ENCODE peak calls at places on chromosomes 16 and 17, in five cellular contexts. One of them, this sample, is unnamed. For H3K27me3, the result is how much of the 10 kb centered on the place peaks cover.

GRCh38 chr16:1163567-1164055 is 10.7 kb downstream of the CACNA1H start:
- DNase-seq in tibial artery: no peak
- DNase-seq in PC-9: no peak
- DNase-seq in neural progenitor cell: no peak
- DNase-seq in body of pancreas: no peak
- DNase-seq in this sample: no peak

GRCh38 chr17:47305302-47305923 is 18.3 kb upstream of the EFCAB13 start:
- DNase-seq in tibial artery: no peak
- DNase-seq in PC-9: peak
- DNase-seq in neural progenitor cell: no peak
- DNase-seq in body of pancreas: no peak
- DNase-seq in this sample: no peak

GRCh38 chr17:80279895-80280294 is 19.2 kb downstream of the RNF213 start:
- DNase-seq in tibial artery: peak
- DNase-seq in PC-9: no peak
- DNase-seq in neural progenitor cell: no peak
- DNase-seq in body of pancreas: no peak
- DNase-seq in this sample: peak

GRCh38 chr17:38883592-38884526 is 14.0 kb downstream of the LASP1 start:
- DNase-seq in tibial artery: no peak
- DNase-seq in PC-9: no peak
- DNase-seq in neural progenitor cell: peak
- DNase-seq in body of pancreas: no peak
- DNase-seq in this sample: peak

GRCh38 chr17:45320349-45320930 is 3.6 kb upstream of the MAP3K14 start:
- DNase-seq in tibial artery: no peak
- DNase-seq in PC-9: peak
- DNase-seq in neural progenitor cell: no peak
- DNase-seq in body of pancreas: no peak
- DNase-seq in this sample: no peak

GRCh38 chr17:17935321-17936271 is 36.6 kb downstream of the TOM1L2 start:
- DNase-seq in tibial artery: peak
- DNase-seq in PC-9: peak
- DNase-seq in neural progenitor cell: no peak
- DNase-seq in body of pancreas: no peak
- DNase-seq in this sample: no peak

GRCh38 chr16:73019456-73020362 is 28.2 kb downstream of the ZFHX3 start:
- DNase-seq in tibial artery: no peak
- DNase-seq in PC-9: peak
- DNase-seq in neural progenitor cell: no peak
- DNase-seq in body of pancreas: peak
- DNase-seq in this sample: no peak

GRCh38 chr17:40358323-40359038 is 6.1 kb downstream of the GJD3 start:
- DNase-seq in tibial artery: peak
- DNase-seq in PC-9: peak
- DNase-seq in neural progenitor cell: peak
- DNase-seq in body of pancreas: peak
- DNase-seq in this sample: peak

GRCh38 chr16:83717814-83718213 is 90.0 kb upstream of the HSBP1 start:
- DNase-seq in tibial artery: no peak
- DNase-seq in PC-9: no peak
- DNase-seq in neural progenitor cell: no peak
- DNase-seq in body of pancreas: no peak
- DNase-seq in this sample: no peak

GRCh38 chr16:31298958-31299357 is 39.2 kb downstream of the ITGAM start:
- DNase-seq in tibial artery: no peak
- DNase-seq in PC-9: no peak
- DNase-seq in neural progenitor cell: no peak
- DNase-seq in body of pancreas: no peak
- DNase-seq in this sample: no peak

GRCh38 chr16:22027633-22028032 is 19.7 kb downstream of the MOSMO start:
- DNase-seq in tibial artery: no peak
- DNase-seq in PC-9: no peak
- DNase-seq in neural progenitor cell: no peak
- DNase-seq in body of pancreas: no peak
- DNase-seq in this sample: no peak

GRCh38 chr16:10749680-10750035 is 6.0 kb downstream of the NUBP1 start:
- DNase-seq in tibial artery: no peak
- DNase-seq in PC-9: no peak
- DNase-seq in neural progenitor cell: no peak
- DNase-seq in body of pancreas: no peak
- DNase-seq in this sample: peak

GRCh38 chr17:70040336-70040735 is 34.7 kb upstream of the KCNJ16 start:
- DNase-seq in tibial artery: no peak
- DNase-seq in PC-9: no peak
- DNase-seq in neural progenitor cell: no peak
- DNase-seq in body of pancreas: no peak
- DNase-seq in this sample: no peak

GRCh38 chr17:35773129-35773528 is 12.4 kb downstream of the C17orf50 start:
- DNase-seq in tibial artery: no peak
- DNase-seq in PC-9: no peak
- DNase-seq in neural progenitor cell: no peak
- DNase-seq in body of pancreas: no peak
- DNase-seq in this sample: no peak

GRCh38 chr16:82888616-82889015 is 261.8 kb downstream of the CDH13 start:
- DNase-seq in tibial artery: no peak
- DNase-seq in PC-9: no peak
- DNase-seq in neural progenitor cell: no peak
- DNase-seq in body of pancreas: no peak
- DNase-seq in this sample: no peak

GRCh38 chr16:363110-364090 is 6.9 kb downstream of the MRPL28 start:
- DNase-seq in tibial artery: no peak
- DNase-seq in PC-9: no peak
- DNase-seq in neural progenitor cell: no peak
- DNase-seq in body of pancreas: no peak
- DNase-seq in this sample: no peak

GRCh38 chr17:76528528-76529223 is 8.8 kb downstream of the CYGB start:
- DNase-seq in tibial artery: peak
- DNase-seq in PC-9: no peak
- DNase-seq in neural progenitor cell: no peak
- DNase-seq in body of pancreas: no peak
- DNase-seq in this sample: peak

GRCh38 chr17:17837966-17838962 is 1.5 kb upstream of the SREBF1 start:
- DNase-seq in tibial artery: peak
- DNase-seq in PC-9: peak
- DNase-seq in neural progenitor cell: peak
- DNase-seq in body of pancreas: no peak
- DNase-seq in this sample: peak

GRCh38 chr17:329794-330420 is 22.7 kb downstream of the RPH3AL start:
- DNase-seq in tibial artery: no peak
- DNase-seq in PC-9: no peak
- DNase-seq in neural progenitor cell: no peak
- DNase-seq in body of pancreas: peak
- DNase-seq in this sample: no peak

GRCh38 chr17:41315814-41316430 is 412 bp upstream of the KRTAP17-1 start:
- DNase-seq in tibial artery: no peak
- DNase-seq in PC-9: no peak
- DNase-seq in neural progenitor cell: no peak
- DNase-seq in body of pancreas: no peak
- DNase-seq in this sample: no peak

GRCh38 chr17:32723310-32723955 is 153.5 kb downstream of the MYO1D start:
- DNase-seq in tibial artery: no peak
- DNase-seq in PC-9: no peak
- DNase-seq in neural progenitor cell: no peak
- DNase-seq in body of pancreas: no peak
- DNase-seq in this sample: peak

GRCh38 chr16:76176616-76177015 is 100.6 kb upstream of the CNTNAP4 start:
- DNase-seq in tibial artery: no peak
- DNase-seq in PC-9: no peak
- DNase-seq in neural progenitor cell: no peak
- DNase-seq in body of pancreas: no peak
- DNase-seq in this sample: no peak

GRCh38 chr16:88478115-88478514 is 25.0 kb downstream of the ZFPM1 start:
- DNase-seq in tibial artery: no peak
- DNase-seq in PC-9: no peak
- DNase-seq in neural progenitor cell: no peak
- DNase-seq in body of pancreas: no peak
- DNase-seq in this sample: no peak

GRCh38 chr16:67632415-67633172 is 12.3 kb upstream of the CARMIL2 start:
- DNase-seq in tibial artery: no peak
- DNase-seq in PC-9: no peak
- DNase-seq in neural progenitor cell: no peak
- DNase-seq in body of pancreas: no peak
- DNase-seq in this sample: peak

GRCh38 chr16:56189990-56190902 is 1.0 kb upstream of the GNAO1 start:
- DNase-seq in tibial artery: peak
- DNase-seq in PC-9: no peak
- DNase-seq in neural progenitor cell: peak
- DNase-seq in body of pancreas: no peak
- DNase-seq in this sample: peak
- H3K27me3 ChIP-seq in tibial artery: under half
- H3K27me3 ChIP-seq in PC-9: under half
- H3K27me3 ChIP-seq in neural progenitor cell: half or more
- H3K27me3 ChIP-seq in body of pancreas: under half
- H3K27me3 ChIP-seq in this sample: under half

GRCh38 chr17:6660101-6660500 is 8.5 kb downstream of the C17orf100 start:
- DNase-seq in tibial artery: no peak
- DNase-seq in PC-9: no peak
- DNase-seq in neural progenitor cell: no peak
- DNase-seq in body of pancreas: no peak
- DNase-seq in this sample: no peak
- H3K27ac ChIP-seq in tibial artery: no peak
- H3K27ac ChIP-seq in PC-9: no peak
- H3K27ac ChIP-seq in neural progenitor cell: no peak
- H3K27ac ChIP-seq in body of pancreas: no peak
- H3K27ac ChIP-seq in this sample: no peak

GRCh38 chr17:3657588-3657869 is 10.8 kb downstream of the TAX1BP3 start:
- DNase-seq in tibial artery: no peak
- DNase-seq in PC-9: no peak
- DNase-seq in neural progenitor cell: no peak
- DNase-seq in body of pancreas: no peak
- DNase-seq in this sample: no peak

GRCh38 chr17:3660311-3660891 is 8.0 kb downstream of the TAX1BP3 start:
- DNase-seq in tibial artery: no peak
- DNase-seq in PC-9: no peak
- DNase-seq in neural progenitor cell: no peak
- DNase-seq in body of pancreas: no peak
- DNase-seq in this sample: no peak

GRCh38 chr17:3657874-3658783 is 10.2 kb downstream of the TAX1BP3 start:
- DNase-seq in tibial artery: no peak
- DNase-seq in PC-9: no peak
- DNase-seq in neural progenitor cell: no peak
- DNase-seq in body of pancreas: no peak
- DNase-seq in this sample: no peak

GRCh38 chr17:3658784-3659449 is 9.5 kb downstream of the TAX1BP3 start:
- DNase-seq in tibial artery: no peak
- DNase-seq in PC-9: no peak
- DNase-seq in neural progenitor cell: no peak
- DNase-seq in body of pancreas: no peak
- DNase-seq in this sample: no peak

GRCh38 chr17:3659541-3660111 is 8.8 kb downstream of the TAX1BP3 start:
- DNase-seq in tibial artery: peak
- DNase-seq in PC-9: peak
- DNase-seq in neural progenitor cell: no peak
- DNase-seq in body of pancreas: peak
- DNase-seq in this sample: peak
- TF ChIP-seq CTCF in tibial artery: peak
- TF ChIP-seq CTCF in PC-9: no peak
- TF ChIP-seq CTCF in neural progenitor cell: no peak
- TF ChIP-seq CTCF in body of pancreas: no peak
- TF ChIP-seq CTCF in this sample: peak

DNA sequence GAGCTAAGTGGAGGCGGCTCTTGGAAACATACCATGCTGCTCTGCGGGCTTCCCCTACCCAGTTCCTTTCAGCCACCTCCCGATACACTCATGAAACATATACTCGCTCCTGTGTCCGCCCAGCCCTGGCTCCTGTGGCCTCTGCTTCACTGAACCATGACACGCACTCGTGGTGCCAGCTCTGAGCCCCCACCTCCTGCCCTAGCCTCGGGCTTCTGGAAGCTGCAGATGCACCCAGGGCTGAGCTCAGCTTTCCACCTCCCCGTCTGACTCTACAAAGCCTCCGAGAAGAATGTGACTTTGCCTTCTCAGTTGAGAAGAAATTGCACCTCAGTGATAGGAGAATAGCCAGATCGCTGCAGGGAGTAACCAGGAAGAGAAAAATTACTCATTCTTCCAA is 11.0 kb downstream of the CALB2 start:
- DNase-seq in tibial artery: no peak
- DNase-seq in PC-9: no peak
- DNase-seq in neural progenitor cell: no peak
- DNase-seq in body of pancreas: no peak
- DNase-seq in this sample: no peak
- H3K27me3 ChIP-seq in tibial artery: under half
- H3K27me3 ChIP-seq in PC-9: under half
- H3K27me3 ChIP-seq in neural progenitor cell: under half
- H3K27me3 ChIP-seq in body of pancreas: under half
- H3K27me3 ChIP-seq in this sample: under half

GRCh38 chr16:48846277-48846676 is 236.3 kb upstream of the N4BP1 start:
- DNase-seq in tibial artery: no peak
- DNase-seq in PC-9: no peak
- DNase-seq in neural progenitor cell: no peak
- DNase-seq in body of pancreas: no peak
- DNase-seq in this sample: no peak

GRCh38 chr16:48852955-48853354 is 243.0 kb upstream of the N4BP1 start:
- DNase-seq in tibial artery: no peak
- DNase-seq in PC-9: no peak
- DNase-seq in neural progenitor cell: no peak
- DNase-seq in body of pancreas: no peak
- DNase-seq in this sample: no peak

DNA sequence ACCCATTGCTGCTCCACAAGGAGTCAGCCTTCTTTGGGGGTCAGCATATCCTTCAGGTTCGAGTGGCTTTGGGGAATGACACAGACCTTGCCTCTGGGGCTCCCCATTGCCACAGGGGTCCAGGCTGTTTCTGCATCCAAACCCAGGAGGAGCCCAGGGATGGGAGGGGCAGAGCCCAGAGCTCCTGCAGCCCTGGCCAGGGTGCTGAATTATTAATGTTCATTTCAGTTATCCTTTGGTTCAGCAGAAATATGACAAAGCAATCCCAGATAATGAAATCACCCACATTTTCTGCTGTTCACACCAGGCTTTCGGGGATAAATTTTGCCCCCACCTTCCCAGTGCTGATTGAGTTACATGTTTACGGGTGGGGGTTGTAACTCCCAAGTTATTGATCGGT is 240.1 kb upstream of the N4BP1 start:
- DNase-seq in tibial artery: no peak
- DNase-seq in PC-9: no peak
- DNase-seq in neural progenitor cell: no peak
- DNase-seq in body of pancreas: no peak
- DNase-seq in this sample: no peak
- H3K27ac ChIP-seq in tibial artery: no peak
- H3K27ac ChIP-seq in PC-9: no peak
- H3K27ac ChIP-seq in neural progenitor cell: no peak
- H3K27ac ChIP-seq in body of pancreas: no peak
- H3K27ac ChIP-seq in this sample: no peak

GRCh38 chr17:82963104-82963950 is 116.1 kb upstream of the METRNL start:
- DNase-seq in tibial artery: peak
- DNase-seq in PC-9: no peak
- DNase-seq in neural progenitor cell: peak
- DNase-seq in body of pancreas: peak
- DNase-seq in this sample: peak
- TF ChIP-seq CTCF in tibial artery: peak
- TF ChIP-seq CTCF in PC-9: no peak
- TF ChIP-seq CTCF in neural progenitor cell: peak
- TF ChIP-seq CTCF in body of pancreas: no peak
- TF ChIP-seq CTCF in this sample: peak

This sample was measured in heart right ventricle.